ENCODE peak calls at places on chromosomes 13 and 19, in five cellular contexts. G is left lung, F is colonic mucosa, L is OCI-LY7, U is Caco-2. S is an unnamed sample.

GRCh38 chr19:39846678-39847486 is 703 bp upstream of the FBL start:
- DNase-seq in G (no peak), F (peak; percentile 53), L (no peak), U (peak; percentile 39), S (no peak)

GRCh38 chr19:49056101-49056901 is 1.2 kb downstream of the CGB7 start:
- DNase-seq in G (peak; percentile 92), F (peak; percentile 72), L (peak; percentile 27), U (peak; percentile 83), S (peak; percentile 74)

GRCh38 chr19:47813304-47813994 is 8.3 kb upstream of the CRX start:
- DNase-seq in G (peak; percentile 95), F (peak; percentile 86), L (peak; percentile 66), U (peak; percentile 92), S (peak; percentile 82)

GRCh38 chr19:29318581-29318980 is 105.6 kb upstream of the UQCRFS1 start:
- DNase-seq in G (no peak), F (no peak), L (no peak), U (no peak), S (no peak)

GRCh38 chr13:99516153-99516929 is 15.1 kb downstream of the TM9SF2 start:
- DNase-seq in G (no peak), F (no peak), L (no peak), U (no peak), S (no peak)

GRCh38 chr19:23070353-23070781 is 46.5 kb upstream of the ZNF730 start:
- DNase-seq in G (no peak), F (peak; percentile 27), L (no peak), U (no peak), S (no peak)

GRCh38 chr13:97446448-97446847 is 12.5 kb downstream of the RAP2A start:
- DNase-seq in G (no peak), F (no peak), L (no peak), U (no peak), S (no peak)

GRCh38 chr13:91158015-91158390 is 189.5 kb upstream of the MIR17HG start:
- DNase-seq in G (no peak), F (no peak), L (no peak), U (no peak), S (no peak)

GRCh38 chr19:750640-751423 is at the start of gene MISP:
- DNase-seq in G (peak; percentile 88), F (peak; percentile 97), L (no peak), U (peak; percentile 93), S (peak; percentile 97)

GRCh38 chr13:21458457-21458815 is 667 bp downstream of the ZDHHC20 start:
- DNase-seq in G (peak; percentile 87), F (peak; percentile 76), L (peak; percentile 63), U (peak; percentile 79), S (peak; percentile 74)

GRCh38 chr19:2192862-2193261 is 29.1 kb downstream of the DOT1L start:
- DNase-seq in G (no peak), F (no peak), L (no peak), U (no peak), S (no peak)

GRCh38 chr13:78657699-78658629 is 991 bp downstream of the OBI1 start:
- DNase-seq in G (no peak), F (no peak), L (peak; percentile 14), U (peak; percentile 59), S (no peak)

GRCh38 chr13:36888645-36889044 is 31.4 kb downstream of the SMAD9 start:
- DNase-seq in G (no peak), F (no peak), L (no peak), U (no peak), S (no peak)

GRCh38 chr19:6039541-6040225 is 61.7 kb upstream of the RANBP3 start:
- DNase-seq in G (peak; percentile 55), F (no peak), L (no peak), U (no peak), S (no peak)

GRCh38 chr13:41137951-41138350 is 5.3 kb upstream of the KBTBD6 start:
- DNase-seq in G (no peak), F (no peak), L (no peak), U (no peak), S (no peak)

GRCh38 chr19:44643605-44644390 is at the start of gene PVR:
- DNase-seq in G (peak; percentile 94), F (peak; percentile 79), L (no peak), U (peak; percentile 85), S (peak; percentile 79)

GRCh38 chr19:11268783-11269267 is 6.5 kb upstream of the DOCK6 start:
- DNase-seq in G (no peak), F (peak; percentile 34), L (no peak), U (no peak), S (no peak)

GRCh38 chr19:31013391-31013975 is 335.8 kb downstream of the TSHZ3 start:
- DNase-seq in G (no peak), F (no peak), L (no peak), U (no peak), S (no peak)

GRCh38 chr19:29672933-29673336 is 7.7 kb downstream of the PLEKHF1 start:
- DNase-seq in G (peak; percentile 34), F (no peak), L (peak; percentile 24), U (no peak), S (peak; percentile 38)

GRCh38 chr13:100887729-100888151 is 213.1 kb upstream of the TMTC4 start:
- DNase-seq in G (no peak), F (no peak), L (no peak), U (no peak), S (no peak)

GRCh38 chr19:28519218-28519779 is 693.7 kb downstream of the UQCRFS1 start:
- DNase-seq in G (no peak), F (no peak), L (no peak), U (no peak), S (no peak)

GRCh38 chr19:53606031-53606430 is 25.8 kb upstream of the DPRX start:
- DNase-seq in G (no peak), F (no peak), L (no peak), U (no peak), S (no peak)

GRCh38 chr19:5110546-5110945 is 141.6 kb downstream of the KDM4B start:
- DNase-seq in G (no peak), F (no peak), L (no peak), U (no peak), S (no peak)

GRCh38 chr19:39943586-39943985 is 9.2 kb upstream of the FCGBP start:
- DNase-seq in G (no peak), F (no peak), L (no peak), U (no peak), S (peak; percentile 72)

GRCh38 chr13:28324181-28324789 is 170.6 kb downstream of the FLT1 start:
- DNase-seq in G (no peak), F (peak; percentile 71), L (peak; percentile 76), U (peak; percentile 81), S (peak; percentile 35)

GRCh38 chr19:10421981-10422461 is 1.7 kb downstream of the PDE4A start:
- DNase-seq in G (no peak), F (no peak), L (peak; percentile 62), U (no peak), S (no peak)

GRCh38 chr19:1161716-1162115 is 12.4 kb downstream of the SBNO2 start:
- DNase-seq in G (peak; percentile 81), F (no peak), L (no peak), U (no peak), S (no peak)

GRCh38 chr19:34368338-34368737 is 3.3 kb downstream of the GPI start:
- DNase-seq in G (no peak), F (no peak), L (no peak), U (no peak), S (no peak)

GRCh38 chr13:48403151-48403631 is 9.7 kb downstream of the LPAR6 start:
- DNase-seq in G (no peak), F (no peak), L (no peak), U (no peak), S (no peak)
- H3K4me3 ChIP-seq in G (no peak overlapping the region), F (no peak overlapping the region), L (no peak overlapping the region), U (no peak overlapping the region), S (no peak overlapping the region)

GRCh38 chr19:13782537-13782936 is 8.3 kb downstream of the C19orf53 start:
- DNase-seq in G (no peak), F (peak; percentile 32), L (no peak), U (no peak), S (no peak)

GRCh38 chr19:13774217-13775191 is at the start of gene C19orf53:
- DNase-seq in G (peak; percentile 96), F (peak; percentile 94), L (peak; percentile 90), U (peak; percentile 89), S (peak; percentile 95)

GRCh38 chr19:13781547-13781946 is 7.3 kb downstream of the C19orf53 start:
- DNase-seq in G (no peak), F (peak; percentile 83), L (no peak), U (peak; percentile 48), S (no peak)

GRCh38 chr19:13778847-13779246 is 4.6 kb downstream of the C19orf53 start:
- DNase-seq in G (no peak), F (no peak), L (no peak), U (no peak), S (no peak)

DNA sequence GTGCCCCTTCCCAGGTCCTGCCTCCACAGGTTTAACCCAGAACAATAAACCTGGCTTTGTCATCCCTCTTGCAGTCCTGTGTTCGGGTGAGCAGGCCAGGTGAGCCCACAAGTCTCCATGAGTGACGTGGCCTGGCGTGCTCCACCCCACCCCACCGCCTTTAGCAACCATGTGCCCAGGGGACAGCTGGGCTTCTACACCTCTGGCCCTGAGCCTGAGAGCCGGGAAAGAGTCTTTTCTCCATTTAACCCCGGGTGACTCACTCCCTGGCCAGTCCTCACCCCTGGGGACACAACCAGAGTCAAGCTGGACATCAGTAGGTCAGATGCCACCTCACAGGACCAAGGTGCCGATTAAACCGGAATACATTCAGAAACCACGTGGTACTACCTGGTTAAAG is 4.1 kb downstream of the C19orf53 start:
- DNase-seq in G (no peak), F (no peak), L (no peak), U (no peak), S (no peak)
- H3K4me1 ChIP-seq in G (peaks cover 42% of the 10 kb centered on the region), F (peaks cover 5% of the 10 kb centered on the region), L (peaks cover 27% of the 10 kb centered on the region), U (no peaks in the 10 kb centered on the region), S (peaks cover 23% of the 10 kb centered on the region)

DNA sequence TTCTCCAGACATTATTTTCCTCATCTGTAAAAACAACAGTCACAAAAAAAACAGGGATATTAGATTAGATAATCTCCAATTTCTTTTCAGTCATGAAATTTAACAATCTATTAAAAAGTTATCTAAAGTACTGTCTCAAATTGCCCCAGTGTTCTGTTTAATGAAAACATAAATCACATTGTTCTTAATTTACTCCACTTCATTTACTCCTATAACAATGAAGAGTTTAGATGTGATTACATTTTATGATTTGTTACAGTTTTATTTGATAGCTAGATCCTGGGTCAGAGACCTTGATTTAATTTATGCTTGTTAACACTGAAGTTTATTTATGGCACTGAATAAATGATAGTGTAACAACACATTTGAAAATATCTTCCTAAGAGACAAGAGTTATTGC is 230.2 kb upstream of the TRPC4 start:
- DNase-seq in G (no peak), F (no peak), L (no peak), U (no peak), S (no peak)
- TF ChIP-seq CTCF in G (no peak), F (no peak), L (no peak), U (no peak), S (no peak)

DNA sequence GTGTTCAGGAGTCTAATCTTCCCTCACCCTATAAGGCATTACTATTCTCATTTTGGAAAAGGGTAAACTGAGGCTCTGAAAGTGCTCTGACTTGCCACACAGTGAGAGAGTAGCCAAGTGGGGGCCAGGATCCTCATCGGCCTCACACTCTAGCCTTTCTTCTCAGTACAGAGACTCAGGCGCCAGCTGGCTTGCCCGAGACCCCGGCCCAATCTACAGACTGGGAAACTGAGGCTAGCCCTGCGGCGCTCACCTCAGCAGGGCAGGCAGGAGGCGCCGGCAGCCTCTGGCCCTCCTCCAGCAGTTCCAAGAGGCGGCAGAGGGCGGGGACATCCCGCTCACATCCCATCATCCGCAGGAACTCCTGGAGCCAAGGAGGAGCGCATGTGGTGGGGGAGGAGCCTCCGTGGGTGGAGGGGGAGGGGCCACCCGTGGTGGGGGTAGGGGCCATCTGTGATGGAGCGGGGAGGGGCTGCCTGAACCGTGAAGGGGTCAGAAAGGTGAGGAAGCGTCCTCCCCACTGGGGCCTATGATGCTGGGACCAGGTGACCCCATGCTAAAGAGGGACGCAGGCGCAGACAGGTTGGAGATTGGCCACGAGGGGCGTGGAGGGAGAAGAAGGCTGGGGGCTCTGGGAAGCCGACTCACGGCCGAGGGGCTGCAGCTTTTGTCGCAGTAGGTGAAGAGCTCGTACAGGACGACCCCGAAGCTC is 8.7 kb upstream of the INSL3 start:
- DNase-seq in G (no peak), F (peak; percentile 63), L (no peak), U (no peak), S (peak; percentile 48)
- H3K4me3 ChIP-seq in G (no peak overlapping the region), F (peak overlapping the region; percentile 20), L (no peak overlapping the region), U (no peak overlapping the region), S (no peak overlapping the region)

S was measured in mucosa of descending colon.